ENCODE peak calls at places on chromosomes 2 and 18, in five cellular contexts. D, N, A, K and T are unnamed samples.

GRCh38 chr2:111665551-111666116 is 218.4 kb downstream of the ANAPC1 start:
- DNase-seq in A (no peak), K (no peak), N (no peak), D (no peak), T (no peak)

GRCh38 chr2:191907545-191907944 is 60.7 kb upstream of the CAVIN2 start:
- DNase-seq in A (peak), N (no peak), K (no peak), D (no peak), T (no peak)

GRCh38 chr2:191030521-191031154 is 16.7 kb upstream of the STAT1 start:
- DNase-seq in A (peak), K (no peak), N (peak), D (peak), T (peak)

GRCh38 chr2:241061275-241061674 is 40.8 kb downstream of the MTERF4 start:
- DNase-seq in D (peak), K (no peak), N (no peak), A (no peak), T (no peak)

GRCh38 chr2:235754381-235755207 is 260.8 kb downstream of the AGAP1 start:
- DNase-seq in N (no peak), K (peak), A (no peak), D (no peak), T (no peak)

GRCh38 chr2:72895759-72896281 is 8.6 kb downstream of the SPR start:
- DNase-seq in D (peak), K (peak), A (no peak), N (no peak), T (no peak)

GRCh38 chr2:225415809-225416208 is 16.3 kb downstream of the NYAP2 start:
- DNase-seq in N (no peak), K (no peak), A (no peak), D (no peak), T (no peak)

GRCh38 chr2:133992454-133992853 is 261.4 kb upstream of the MGAT5 start:
- DNase-seq in D (no peak), N (no peak), K (no peak), A (no peak), T (no peak)

GRCh38 chr18:77495982-77496690 is 246.5 kb downstream of the GALR1 start:
- DNase-seq in A (no peak), N (no peak), K (no peak), D (no peak), T (no peak)

GRCh38 chr18:21689736-21690135 is 14.8 kb downstream of the ABHD3 start:
- DNase-seq in N (no peak), D (no peak), K (no peak), A (no peak), T (no peak)

GRCh38 chr2:41847744-41848441 is 199.9 kb upstream of the PKDCC start:
- DNase-seq in D (peak), N (no peak), K (no peak), A (peak), T (no peak)

GRCh38 chr2:41865263-41865662 is 182.6 kb upstream of the PKDCC start:
- DNase-seq in D (no peak), N (no peak), K (no peak), A (no peak), T (peak)

GRCh38 chr18:9711361-9712129 is 3.4 kb downstream of the RAB31 start:
- DNase-seq in N (no peak), D (no peak), A (no peak), K (no peak), T (no peak)

GRCh38 chr2:144378551-144378950 is 141.4 kb downstream of the ZEB2 start:
- DNase-seq in D (no peak), A (no peak), N (no peak), K (no peak), T (no peak)

GRCh38 chr2:128442891-128443302 is 124.2 kb upstream of the HS6ST1 start:
- DNase-seq in A (no peak), K (no peak), N (no peak), D (no peak), T (peak)
- H2AFZ ChIP-seq in A (no peak), K (no peak), N (no peak), D (no peak), T (peak)

GRCh38 chr2:174841931-174842330 is 77.7 kb upstream of the CHRNA1 start:
- DNase-seq in D (no peak), N (no peak), A (no peak), K (no peak), T (no peak)

GRCh38 chr2:174846218-174846617 is 81.9 kb upstream of the CHRNA1 start:
- DNase-seq in K (no peak), N (no peak), A (no peak), D (peak), T (no peak)

GRCh38 chr2:174844295-174844708 is 80.0 kb upstream of the CHRNA1 start:
- DNase-seq in N (no peak), D (no peak), A (no peak), K (no peak), T (no peak)

GRCh38 chr2:174842496-174842895 is 78.2 kb upstream of the CHRNA1 start:
- DNase-seq in N (no peak), A (no peak), K (no peak), D (no peak), T (no peak)

DNA sequence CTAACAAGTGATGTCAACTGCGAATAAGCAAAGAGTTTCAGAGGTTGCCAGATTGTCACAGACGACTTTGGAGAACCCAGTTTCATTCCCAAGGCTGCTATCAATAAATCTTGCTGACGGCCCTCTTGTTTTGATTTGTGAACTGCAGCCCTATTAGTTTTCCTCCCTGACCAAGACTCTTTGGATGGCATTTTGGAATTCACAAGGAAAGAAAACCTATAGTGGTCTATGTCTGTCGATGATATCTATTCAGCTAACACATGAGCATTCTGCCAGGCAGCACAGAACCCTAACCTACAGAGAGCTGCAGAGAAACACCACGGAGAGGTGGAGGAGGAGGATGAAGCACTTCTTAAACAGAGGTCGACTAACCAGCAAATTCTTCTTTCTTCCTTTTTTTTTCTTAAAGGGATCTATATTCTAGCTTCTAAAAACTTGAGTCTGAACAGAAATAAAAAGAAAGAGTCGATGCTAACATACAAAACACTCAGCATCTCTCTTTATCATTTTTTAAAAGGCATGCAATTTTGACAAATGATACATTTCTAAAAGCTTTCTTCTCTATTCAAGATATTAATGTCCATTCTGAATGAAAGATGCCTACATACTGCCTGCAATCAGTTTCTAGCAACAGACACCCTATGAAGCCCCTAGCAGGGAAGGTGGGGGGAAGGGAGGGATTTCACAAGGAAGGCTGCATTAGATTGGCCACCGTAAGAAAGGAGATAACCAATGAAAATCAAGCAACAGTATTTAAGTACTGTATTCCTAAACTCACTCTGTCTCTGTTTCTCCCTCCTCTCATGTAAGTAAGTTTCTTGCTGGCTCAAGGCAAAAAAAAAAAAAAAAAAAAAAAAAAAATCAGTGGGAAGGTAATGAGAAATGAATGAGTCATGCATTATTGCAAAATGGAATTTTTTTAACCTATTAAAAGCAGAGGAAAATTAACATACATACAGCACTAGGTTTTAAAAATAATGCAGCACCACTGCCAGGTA is 83.0 kb upstream of the CHRNA1 start:
- DNase-seq in N (no peak), K (peak), A (no peak), D (peak), T (peak)
- H2AFZ ChIP-seq in N (no peak), K (no peak), A (no peak), D (no peak), T (no peak)

DNA sequence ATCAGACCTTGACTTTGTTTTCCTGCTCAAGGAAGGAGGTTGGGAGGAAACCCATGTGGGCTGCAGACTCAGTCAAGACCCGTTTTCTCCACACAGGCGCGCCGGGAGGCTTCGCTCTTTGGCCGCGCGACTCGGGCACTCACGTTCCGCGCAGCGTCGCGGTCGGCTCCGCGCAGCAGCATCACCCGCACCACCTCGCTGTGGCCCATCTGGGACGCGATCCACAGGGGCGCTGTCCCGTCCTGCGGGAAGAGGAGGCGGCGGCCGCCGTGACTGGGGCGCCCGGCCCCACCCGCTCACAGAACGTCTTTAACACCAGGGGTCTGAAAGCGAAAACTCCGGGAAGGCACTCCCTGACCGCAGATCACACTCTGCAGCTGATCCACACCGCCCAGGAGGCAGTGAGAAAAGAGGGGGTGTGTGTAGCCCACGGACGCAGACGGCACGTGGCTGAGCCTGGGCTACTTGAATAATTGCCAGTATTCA is 33.1 kb upstream of the NPC1 start:
- DNase-seq in K (no peak), N (no peak), D (peak), A (no peak), T (peak)
- H2AFZ ChIP-seq in K (no peak), N (no peak), D (peak), A (no peak), T (peak)

GRCh38 chr2:12857891-12858290 is 141.2 kb downstream of the TRIB2 start:
- DNase-seq in K (no peak), N (no peak), A (no peak), D (no peak), T (no peak)

GRCh38 chr2:12863937-12864336 is 147.2 kb downstream of the TRIB2 start:
- DNase-seq in D (no peak), K (no peak), N (no peak), A (no peak), T (no peak)

GRCh38 chr2:12862541-12862940 is 145.8 kb downstream of the TRIB2 start:
- DNase-seq in N (no peak), A (no peak), D (no peak), K (no peak), T (no peak)

GRCh38 chr2:12858786-12859185 is 142.1 kb downstream of the TRIB2 start:
- DNase-seq in K (no peak), A (no peak), N (no peak), D (no peak), T (no peak)

GRCh38 chr2:12861344-12861942 is 144.7 kb downstream of the TRIB2 start:
- DNase-seq in K (no peak), A (no peak), N (no peak), D (peak), T (no peak)
- H2AFZ ChIP-seq in K (no peak), A (no peak), N (no peak), D (peak), T (no peak)

DNA sequence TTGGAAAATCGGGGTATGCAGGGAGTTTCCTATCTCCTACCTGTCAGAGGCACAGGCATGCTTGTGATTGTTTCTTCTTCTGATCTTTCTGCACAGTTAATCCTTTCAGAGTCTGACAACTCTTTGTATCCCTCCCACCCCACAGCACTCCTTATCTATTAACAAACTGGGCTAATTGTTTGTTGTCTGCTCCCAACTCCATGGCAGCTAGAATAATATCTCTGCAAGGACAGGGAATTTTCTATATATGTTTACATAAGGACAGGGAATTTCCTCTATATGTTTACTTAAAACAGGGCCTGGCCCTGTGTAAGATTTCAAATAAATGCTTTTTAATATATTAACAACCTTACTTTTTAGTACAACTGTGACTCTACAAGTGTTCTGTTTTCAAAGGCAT is 36.0 kb upstream of the VRK2 start:
- DNase-seq in A (peak), D (no peak), K (no peak), N (no peak), T (no peak)
- H2AFZ ChIP-seq in A (peak), D (no peak), K (no peak), N (no peak), T (no peak)

GRCh38 chr2:239322414-239323086 is 78.3 kb downstream of the HDAC4 start:
- DNase-seq in D (peak), N (no peak), K (peak), A (no peak), T (no peak)
- H2AFZ ChIP-seq in D (no peak), N (no peak), K (no peak), A (no peak), T (no peak)

GRCh38 chr2:219498280-219499057 is at the start of gene GMPPA:
- DNase-seq in N (peak), A (peak), D (peak), K (peak), T (peak)
- H2AFZ ChIP-seq in N (peak), A (no peak), D (peak), K (peak), T (peak)

DNA sequence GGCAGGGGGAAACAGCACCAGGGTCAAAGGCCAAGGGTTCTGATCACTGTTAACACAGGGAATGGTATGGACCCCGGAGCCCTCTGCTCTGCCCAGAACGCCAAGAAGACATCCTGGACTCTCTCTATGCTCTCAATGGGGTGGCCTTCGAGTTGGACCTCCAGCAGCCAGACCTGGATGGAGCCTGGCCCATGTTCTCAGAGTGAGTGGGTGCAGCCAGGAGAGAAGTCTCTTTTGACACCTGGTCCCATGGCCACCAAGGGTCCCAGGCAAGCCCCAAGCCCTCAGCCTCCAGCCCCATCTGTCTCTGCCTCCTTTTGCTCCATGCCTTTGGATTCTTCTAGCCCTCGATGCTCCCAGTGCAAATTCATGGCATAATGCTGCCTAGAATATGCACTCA is 4.1 kb downstream of the RUFY4 start:
- DNase-seq in N (no peak), K (no peak), D (no peak), A (no peak), T (no peak)
- H2AFZ ChIP-seq in N (no peak), K (no peak), D (no peak), A (no peak), T (no peak)

GRCh38 chr18:27270508-27270907 is 85.4 kb upstream of the CHST9 start:
- DNase-seq in D (no peak), K (no peak), A (no peak), N (no peak), T (no peak)
- H2AFZ ChIP-seq in D (no peak), K (no peak), A (no peak), N (no peak), T (no peak)

GRCh38 chr2:96839288-96839874 is 4.4 kb downstream of the ANKRD23 start:
- DNase-seq in N (peak), K (no peak), D (no peak), A (no peak), T (peak)
- H2AFZ ChIP-seq in N (no peak), K (no peak), D (no peak), A (no peak), T (no peak)